ENCODE peak calls at places on chromosomes 5 and 9, in seven cellular contexts. M is SK-N-SH, I is NT2/D1, T is H1, E is K562, L is HCT116, W is HepG2. Q is an unnamed sample.

GRCh38 chr9:113808391-113809191 is 67.5 kb upstream of the ZNF618 start:
- DNase-seq in M (no peak), I (no peak), T (no peak), E (no peak), L (peak), W (no peak), Q (no peak)

GRCh38 chr9:6512085-6512657 is 99.2 kb downstream of the UHRF2 start:
- DNase-seq in M (no peak), I (no peak), T (no peak), E (no peak), L (no peak), W (no peak), Q (no peak)

GRCh38 chr9:112382501-112383364 is 2.8 kb downstream of the HSDL2 start:
- DNase-seq in M (no peak), I (no peak), T (no peak), E (no peak), L (no peak), W (peak), Q (no peak)

GRCh38 chr9:127731938-127732337 is 3.2 kb downstream of the TOR2A start:
- DNase-seq in M (no peak), I (no peak), T (no peak), E (no peak), L (no peak), W (no peak), Q (no peak)

GRCh38 chr9:93164085-93164484 is 19.9 kb upstream of the WNK2 start:
- DNase-seq in M (no peak), I (no peak), T (no peak), E (no peak), L (no peak), W (no peak), Q (no peak)

GRCh38 chr5:67306997-67307580 is 110.5 kb upstream of the CD180 start:
- DNase-seq in M (no peak), I (no peak), T (no peak), E (no peak), L (no peak), W (no peak), Q (no peak)

GRCh38 chr5:107680799-107681198 is 10.1 kb upstream of the EFNA5 start:
- DNase-seq in M (no peak), I (no peak), T (no peak), E (no peak), L (no peak), W (no peak), Q (no peak)

GRCh38 chr5:177390363-177391300 is 6.4 kb downstream of the SLC34A1 start:
- DNase-seq in M (peak), I (peak), T (peak), E (peak), L (peak), W (peak), Q (peak)

GRCh38 chr5:100828071-100828689 is 74.9 kb downstream of the ST8SIA4 start:
- DNase-seq in M (no peak), I (no peak), T (no peak), E (no peak), L (no peak), W (no peak), Q (peak)

GRCh38 chr5:4630031-4630430 is 510.1 kb upstream of the ADAMTS16 start:
- DNase-seq in M (no peak), I (no peak), T (no peak), E (no peak), L (no peak), W (peak), Q (no peak)

GRCh38 chr5:147538232-147538631 is 28.4 kb upstream of the DPYSL3 start:
- DNase-seq in M (no peak), I (no peak), T (no peak), E (no peak), L (no peak), W (no peak), Q (no peak)

GRCh38 chr5:147534172-147534951 is 24.5 kb upstream of the DPYSL3 start:
- DNase-seq in M (no peak), I (no peak), T (no peak), E (no peak), L (no peak), W (no peak), Q (no peak)

GRCh38 chr5:147544556-147544955 is 34.7 kb upstream of the DPYSL3 start:
- DNase-seq in M (no peak), I (no peak), T (no peak), E (no peak), L (no peak), W (no peak), Q (no peak)

DNA sequence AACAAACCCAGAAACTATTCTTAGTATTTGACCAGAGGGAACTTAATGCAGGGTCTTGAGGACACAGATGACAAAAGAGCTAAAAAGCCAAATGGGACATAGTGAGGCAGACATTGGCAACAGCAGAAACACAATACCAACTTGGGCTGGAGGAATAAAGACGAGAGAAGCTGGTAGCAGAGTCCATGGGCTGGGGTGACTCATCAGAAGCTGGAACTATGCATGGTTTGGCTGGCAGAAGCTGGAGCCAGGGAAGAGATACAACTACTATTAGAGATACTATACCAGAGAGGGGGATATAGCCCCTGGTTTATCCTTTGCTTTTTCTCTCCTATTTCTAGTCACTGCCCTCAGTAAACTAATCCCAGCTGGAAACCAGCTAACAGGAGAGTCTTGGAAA is 29.2 kb upstream of the DPYSL3 start:
- DNase-seq in M (no peak), I (no peak), T (no peak), E (no peak), L (no peak), W (no peak), Q (no peak)
- TF ChIP-seq YY1 in M (no peak), I (no peak), T (no peak), E (no peak), L (no peak), W (no peak), Q (no peak)

GRCh38 chr9:87812375-87813118 is 70.1 kb upstream of the SPATA31E1 start:
- DNase-seq in M (peak), I (no peak), T (no peak), E (peak), L (no peak), W (peak), Q (no peak)
- TF ChIP-seq YY1 in M (no peak), I (no peak), T (no peak), E (no peak), L (no peak), W (no peak), Q (no peak)

DNA sequence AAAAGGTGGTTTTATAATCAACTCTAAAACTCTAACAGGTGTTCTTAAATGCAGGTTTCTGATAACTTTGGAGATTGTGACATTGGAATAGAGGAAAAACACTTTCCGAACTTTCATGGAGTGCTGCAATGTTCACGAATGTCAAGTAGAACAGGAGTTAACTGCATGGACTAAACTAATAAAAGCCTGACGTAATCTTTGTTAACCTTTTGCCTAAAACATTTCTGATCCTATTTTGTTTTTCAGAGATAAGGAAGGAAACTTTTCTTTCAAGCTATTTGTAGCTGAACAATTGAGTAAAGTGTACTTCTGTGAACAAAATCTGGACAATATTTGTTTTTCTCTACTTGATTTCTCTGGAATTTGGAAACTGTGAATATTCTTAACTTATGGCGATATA is 154.5 kb downstream of the NXNL2 start:
- DNase-seq in M (no peak), I (no peak), T (no peak), E (no peak), L (no peak), W (peak), Q (no peak)
- TF ChIP-seq YY1 in M (no peak), I (no peak), T (no peak), E (no peak), L (no peak), W (no peak), Q (no peak)

GRCh38 chr5:169164481-169164925 is 136.4 kb downstream of the SLIT3 start:
- DNase-seq in M (no peak), I (peak), T (peak), E (no peak), L (no peak), W (no peak), Q (no peak)
- TF ChIP-seq YY1 in M (peak), I (no peak), T (peak), E (no peak), L (no peak), W (no peak), Q (no peak)

DNA sequence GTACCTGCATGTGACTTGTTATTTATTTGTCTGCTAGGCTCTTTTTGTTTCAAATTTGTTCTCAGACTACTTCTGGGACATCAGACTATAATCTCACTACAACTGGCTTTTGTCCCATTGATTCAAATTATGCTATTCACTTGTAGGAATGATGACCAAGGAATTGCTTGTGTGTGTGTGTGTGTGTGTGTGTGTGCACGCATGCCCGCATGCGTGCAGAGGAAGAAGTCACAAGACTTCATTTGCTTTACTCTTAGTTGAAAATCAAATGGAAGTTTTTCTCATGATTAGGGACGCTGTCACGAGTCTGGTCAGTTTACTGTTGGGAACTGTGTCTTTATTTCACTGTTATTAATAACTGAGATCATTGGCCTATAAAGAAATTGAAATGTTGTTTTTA is 268.7 kb downstream of the RAB3C start:
- DNase-seq in M (no peak), I (no peak), T (no peak), E (no peak), L (no peak), W (no peak), Q (no peak)
- TF ChIP-seq YY1 in M (no peak), I (no peak), T (no peak), E (no peak), L (no peak), W (no peak), Q (no peak)

DNA sequence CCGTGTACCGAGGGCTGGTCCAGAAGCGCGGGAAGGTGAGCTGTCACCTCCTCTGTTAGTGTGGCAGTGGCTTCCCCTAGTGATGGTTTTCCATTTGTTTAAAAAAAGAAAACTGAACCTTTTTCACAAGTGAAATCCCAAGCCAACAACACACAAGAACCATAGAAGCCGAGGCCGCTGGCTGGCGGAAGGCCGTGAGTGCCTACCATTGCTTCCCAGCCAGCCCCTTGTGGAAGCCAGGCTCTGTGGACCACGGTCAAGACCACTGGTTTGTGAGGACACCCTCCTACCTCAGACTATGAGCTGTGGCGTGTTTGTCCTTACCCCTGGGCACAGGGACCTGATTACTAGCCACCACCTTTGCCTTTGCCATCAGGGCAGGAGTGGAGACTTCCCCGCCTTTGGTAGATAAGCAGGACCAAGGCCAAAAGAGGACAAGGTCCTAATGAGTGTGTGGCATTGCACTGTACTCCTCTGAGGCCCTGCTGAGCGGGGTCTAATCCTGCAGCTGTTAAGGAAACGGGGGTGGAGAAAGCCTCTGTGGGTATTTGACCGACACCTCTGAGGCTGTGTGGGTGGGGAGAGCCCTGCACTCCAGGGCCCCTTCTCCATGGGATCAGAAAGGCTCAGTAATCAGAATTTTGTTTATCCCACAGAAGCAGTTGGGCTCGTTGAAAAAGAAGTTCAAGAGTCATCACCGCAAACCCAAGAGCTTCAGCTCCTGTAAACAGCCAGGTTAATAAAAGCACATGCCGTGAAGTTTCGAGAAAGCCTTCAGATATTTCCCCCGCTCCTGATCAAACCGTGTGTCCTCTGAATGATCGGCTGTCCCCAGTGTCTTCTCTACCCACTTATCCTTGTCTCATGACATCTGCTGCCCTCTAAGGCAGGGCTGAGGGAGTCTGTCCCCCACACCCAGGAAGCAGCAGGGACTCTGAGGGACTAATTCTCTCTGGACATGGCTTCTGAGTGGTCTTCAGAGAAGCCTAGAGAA is 4.3 kb downstream of the SURF2 start:
- DNase-seq in M (no peak), I (no peak), T (no peak), E (no peak), L (no peak), W (no peak), Q (no peak)
- TF ChIP-seq YY1 in M (no peak), I (no peak), T (no peak), E (no peak), L (no peak), W (no peak), Q (no peak)

GRCh38 chr5:114830114-114830513 is 339.6 kb downstream of the TRIM36 start:
- DNase-seq in M (no peak), I (no peak), T (no peak), E (no peak), L (no peak), W (no peak), Q (no peak)
- TF ChIP-seq YY1 in M (no peak), I (no peak), T (no peak), E (no peak), L (no peak), W (no peak), Q (no peak)